ENCODE peak calls at places on chromosomes 4 and X, in seven cellular contexts. Y, K, T, L, J, N and D are unnamed samples. For H3K4me1, the result is how much of the 10 kb centered on the place peaks cover.

GRCh38 chr4:121479801-121480200 is 99.0 kb upstream of the QRFPR start:
- DNase-seq in Y (no peak), K (peak), T (no peak), L (no peak), J (no peak), N (no peak), D (no peak)

GRCh38 chrX:40465735-40466551 is 114.8 kb upstream of the ATP6AP2 start:
- DNase-seq in Y (peak), K (no peak), T (no peak), L (no peak), J (no peak), N (no peak), D (peak)

GRCh38 chrX:71606536-71607216 is 11.6 kb downstream of the CXCR3 start:
- DNase-seq in Y (peak), K (no peak), T (no peak), L (no peak), J (no peak), N (peak), D (no peak)

GRCh38 chrX:46838482-46838857 is 1.6 kb downstream of the RP2 start:
- DNase-seq in Y (no peak), K (no peak), T (no peak), L (no peak), J (no peak), N (no peak), D (no peak)

GRCh38 chr4:88390128-88390527 is 11.5 kb downstream of the HERC6 start:
- DNase-seq in Y (no peak), K (no peak), T (no peak), L (no peak), J (no peak), N (no peak), D (no peak)

GRCh38 chr4:151015458-151016344 is 617 bp upstream of the LRBA start:
- DNase-seq in Y (peak), K (peak), T (peak), L (peak), J (peak), N (peak), D (peak)

GRCh38 chr4:80452768-80453167 is 117.2 kb downstream of the CFAP299 start:
- DNase-seq in Y (no peak), K (no peak), T (no peak), L (no peak), J (no peak), N (no peak), D (no peak)

GRCh38 chrX:125507119-125507518 is 187.4 kb downstream of the TEX13C start:
- DNase-seq in Y (no peak), K (peak), T (no peak), L (no peak), J (no peak), N (no peak), D (no peak)

GRCh38 chr4:121728798-121729226 is 32.0 kb upstream of the ANXA5 start:
- DNase-seq in Y (no peak), K (peak), T (no peak), L (no peak), J (no peak), N (no peak), D (no peak)

GRCh38 chr4:82777857-82778525 is 20.6 kb downstream of the SCD5 start:
- DNase-seq in Y (no peak), K (no peak), T (no peak), L (no peak), J (no peak), N (no peak), D (no peak)

GRCh38 chr4:4862665-4863482 is 3.4 kb downstream of the MSX1 start:
- DNase-seq in Y (no peak), K (no peak), T (no peak), L (no peak), J (no peak), N (no peak), D (no peak)

GRCh38 chr4:108744307-108744706 is 18.5 kb downstream of the ETNPPL start:
- DNase-seq in Y (no peak), K (no peak), T (no peak), L (peak), J (no peak), N (no peak), D (no peak)

GRCh38 chrX:72309297-72310071 is 3.8 kb upstream of the CITED1 start:
- DNase-seq in Y (no peak), K (no peak), T (no peak), L (no peak), J (no peak), N (no peak), D (no peak)

GRCh38 chrX:12791253-12792228 is at the start of gene PRPS2:
- DNase-seq in Y (peak), K (peak), T (peak), L (peak), J (peak), N (peak), D (peak)

GRCh38 chr4:20062054-20062453 is 189.7 kb upstream of the SLIT2 start:
- DNase-seq in Y (no peak), K (no peak), T (peak), L (no peak), J (no peak), N (no peak), D (no peak)

GRCh38 chrX:29841750-29842149 is 373.6 kb upstream of the MAGEB2 start:
- DNase-seq in Y (peak), K (no peak), T (no peak), L (no peak), J (no peak), N (no peak), D (no peak)

GRCh38 chr4:10599574-10599973 is 85.0 kb downstream of the CLNK start:
- DNase-seq in Y (no peak), K (no peak), T (no peak), L (no peak), J (no peak), N (no peak), D (no peak)

GRCh38 chr4:117868201-117868600 is 166.1 kb upstream of the NDST3 start:
- DNase-seq in Y (no peak), K (no peak), T (no peak), L (no peak), J (no peak), N (no peak), D (no peak)

GRCh38 chr4:3339566-3339965 is 46.7 kb downstream of the RGS12 start:
- DNase-seq in Y (no peak), K (no peak), T (no peak), L (no peak), J (no peak), N (peak), D (no peak)

GRCh38 chr4:87567191-87567590 is 38.0 kb upstream of the SPARCL1 start:
- DNase-seq in Y (no peak), K (no peak), T (no peak), L (no peak), J (no peak), N (no peak), D (no peak)

GRCh38 chrX:68945603-68946228 is 116.9 kb downstream of the EFNB1 start:
- DNase-seq in Y (peak), K (no peak), T (no peak), L (no peak), J (no peak), N (peak), D (no peak)

GRCh38 chr4:54423066-54423465 is 194.0 kb downstream of the PDGFRA start:
- DNase-seq in Y (no peak), K (peak), T (no peak), L (no peak), J (no peak), N (no peak), D (no peak)

GRCh38 chrX:123962794-123963373 is 1.4 kb downstream of the STAG2 start:
- DNase-seq in Y (peak), K (peak), T (peak), L (peak), J (peak), N (peak), D (peak)

GRCh38 chrX:69158166-69159040 is 6.8 kb downstream of the PJA1 start:
- DNase-seq in Y (peak), K (peak), T (peak), L (peak), J (peak), N (peak), D (peak)

GRCh38 chrX:39827959-39828358 is 269.8 kb downstream of the BCOR start:
- DNase-seq in Y (peak), K (no peak), T (no peak), L (no peak), J (no peak), N (no peak), D (no peak)

GRCh38 chr4:36310793-36311192 is 29.4 kb downstream of the DTHD1 start:
- DNase-seq in Y (peak), K (no peak), T (no peak), L (peak), J (no peak), N (no peak), D (peak)

GRCh38 chr4:36310237-36310636 is 28.8 kb downstream of the DTHD1 start:
- DNase-seq in Y (no peak), K (no peak), T (no peak), L (no peak), J (no peak), N (no peak), D (no peak)

GRCh38 chr4:36304138-36304681 is 22.8 kb downstream of the DTHD1 start:
- DNase-seq in Y (no peak), K (no peak), T (no peak), L (no peak), J (no peak), N (no peak), D (no peak)

GRCh38 chr4:36312511-36312910 is 31.1 kb downstream of the DTHD1 start:
- DNase-seq in Y (no peak), K (no peak), T (no peak), L (no peak), J (no peak), N (no peak), D (no peak)

GRCh38 chr4:36308150-36308549 is 26.7 kb downstream of the DTHD1 start:
- DNase-seq in Y (no peak), K (no peak), T (no peak), L (no peak), J (no peak), N (no peak), D (no peak)
- H3K4me1 ChIP-seq in Y (under half), K (under half), T (under half), L (under half), J (under half), N (under half), D (under half)

GRCh38 chr4:139797287-139797686 is 131.7 kb downstream of the MGST2 start:
- DNase-seq in Y (no peak), K (no peak), T (no peak), L (no peak), J (no peak), N (no peak), D (no peak)

GRCh38 chr4:139795476-139795875 is 129.9 kb downstream of the MGST2 start:
- DNase-seq in Y (no peak), K (no peak), T (no peak), L (no peak), J (no peak), N (no peak), D (no peak)

GRCh38 chr4:139798456-139798855 is 132.8 kb downstream of the MGST2 start:
- DNase-seq in Y (no peak), K (peak), T (no peak), L (no peak), J (no peak), N (no peak), D (no peak)

GRCh38 chr4:139795915-139796314 is 130.3 kb downstream of the MGST2 start:
- DNase-seq in Y (no peak), K (no peak), T (no peak), L (no peak), J (no peak), N (no peak), D (no peak)

DNA sequence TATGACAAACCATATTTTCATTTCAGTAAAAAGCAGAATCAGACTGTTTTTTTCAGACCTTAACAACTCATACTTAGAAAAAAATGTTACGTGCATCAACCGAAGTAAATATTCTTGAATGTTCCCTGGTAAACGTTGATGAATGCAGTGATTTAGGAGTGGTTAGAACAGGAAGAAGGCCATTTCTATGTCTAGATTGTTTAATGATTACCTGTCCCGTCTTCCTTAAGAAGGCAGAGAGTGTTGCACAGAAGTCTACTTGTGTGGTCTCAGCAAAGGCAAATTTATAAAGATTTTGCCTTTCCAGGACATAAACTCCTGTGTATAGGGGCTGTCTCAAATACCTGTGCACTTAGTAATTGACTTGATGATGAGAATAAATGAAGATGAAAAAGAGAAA is 134.5 kb downstream of the MGST2 start:
- DNase-seq in Y (no peak), K (no peak), T (no peak), L (no peak), J (no peak), N (no peak), D (no peak)
- TF ChIP-seq CTCF in Y (no peak), K (no peak), T (no peak), L (no peak), J (no peak), N (no peak), D (no peak)

GRCh38 chrX:38215141-38215540 is 5.5 kb downstream of the SRPX start:
- DNase-seq in Y (no peak), K (peak), T (no peak), L (no peak), J (no peak), N (no peak), D (no peak)

GRCh38 chrX:38212246-38212645 is 8.4 kb downstream of the SRPX start:
- DNase-seq in Y (no peak), K (no peak), T (no peak), L (no peak), J (no peak), N (no peak), D (no peak)

GRCh38 chrX:38216642-38217041 is 4.0 kb downstream of the SRPX start:
- DNase-seq in Y (no peak), K (no peak), T (no peak), L (no peak), J (no peak), N (no peak), D (no peak)

GRCh38 chrX:38220024-38220935 is at the start of gene SRPX:
- DNase-seq in Y (peak), K (peak), T (peak), L (peak), J (peak), N (no peak), D (peak)

GRCh38 chrX:38214551-38214950 is 6.1 kb downstream of the SRPX start:
- DNase-seq in Y (no peak), K (peak), T (no peak), L (no peak), J (no peak), N (no peak), D (no peak)
- H3K27ac ChIP-seq in Y (no peak), K (peak), T (no peak), L (no peak), J (no peak), N (no peak), D (no peak)

GRCh38 chr4:146477054-146477453 is 44.7 kb downstream of the SLC10A7 start:
- DNase-seq in Y (peak), K (no peak), T (no peak), L (no peak), J (no peak), N (no peak), D (no peak)

GRCh38 chr4:146478009-146478408 is 43.7 kb downstream of the SLC10A7 start:
- DNase-seq in Y (no peak), K (no peak), T (no peak), L (no peak), J (no peak), N (no peak), D (no peak)

GRCh38 chr4:146469053-146469452 is 52.7 kb downstream of the SLC10A7 start:
- DNase-seq in Y (no peak), K (no peak), T (no peak), L (no peak), J (no peak), N (no peak), D (no peak)

GRCh38 chr4:146472404-146472803 is 49.3 kb downstream of the SLC10A7 start:
- DNase-seq in Y (peak), K (no peak), T (peak), L (no peak), J (no peak), N (no peak), D (no peak)
- H3K4me1 ChIP-seq in Y (half or more), K (under half), T (under half), L (under half), J (under half), N (under half), D (under half)

DNA sequence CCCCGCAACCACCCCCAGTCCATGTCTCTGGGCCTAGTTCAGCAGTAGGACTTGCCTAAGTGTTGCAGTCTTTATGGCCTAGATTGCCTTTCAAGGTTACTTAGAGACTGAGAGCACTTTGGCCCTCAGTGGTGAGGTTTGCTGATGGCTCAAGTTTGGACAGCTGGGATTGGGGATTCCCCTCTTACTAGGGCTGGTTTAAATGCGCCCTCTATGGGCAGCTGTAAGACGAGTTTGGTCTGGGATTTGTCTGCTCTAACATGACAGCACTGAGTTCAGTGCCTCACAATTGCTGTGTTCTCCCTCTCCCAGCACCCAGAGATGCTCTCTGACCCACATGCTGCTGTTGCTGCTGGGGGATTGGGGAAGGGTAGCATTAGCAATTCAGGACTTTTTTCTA is 23.1 kb downstream of the DACH2 start:
- DNase-seq in Y (peak), K (peak), T (peak), L (no peak), J (no peak), N (no peak), D (peak)
- TF ChIP-seq CTCF in Y (peak), K (peak), T (no peak), L (peak), J (peak), N (no peak), D (no peak)

GRCh38 chr4:37864786-37865185 is 26.1 kb upstream of the TBC1D1 start:
- DNase-seq in Y (no peak), K (no peak), T (no peak), L (no peak), J (no peak), N (no peak), D (no peak)
- H3K27ac ChIP-seq in Y (no peak), K (no peak), T (no peak), L (no peak), J (peak), N (no peak), D (no peak)

GRCh38 chrX:153925387-153925738 is 701 bp downstream of the ARHGAP4 start:
- DNase-seq in Y (no peak), K (no peak), T (no peak), L (no peak), J (no peak), N (no peak), D (no peak)
- H3K4me1 ChIP-seq in Y (under half), K (under half), T (under half), L (under half), J (half or more), N (under half), D (under half)

GRCh38 chrX:155028192-155028591 is 1.5 kb downstream of the FUNDC2 start:
- DNase-seq in Y (no peak), K (peak), T (no peak), L (no peak), J (no peak), N (no peak), D (no peak)
- TF ChIP-seq CTCF in Y (no peak), K (no peak), T (no peak), L (no peak), J (no peak), N (no peak), D (no peak)

GRCh38 chr4:113783289-113783688 is 21.8 kb upstream of the CAMK2D start:
- DNase-seq in Y (no peak), K (no peak), T (no peak), L (no peak), J (no peak), N (no peak), D (no peak)
- H3K27ac ChIP-seq in Y (no peak), K (no peak), T (no peak), L (no peak), J (no peak), N (no peak), D (no peak)